ENCODE peak calls at places on chromosomes 12 and 14, in five cellular contexts. A, P, O, V and S are unnamed samples.

GRCh38 chr14:90487031-90487430 is 90.2 kb downstream of the CALM1 start:
- DNase-seq in A (peak; percentile 6), V (peak; percentile 6), O (no peak), P (peak; percentile 32), S (no peak)

GRCh38 chr14:58944226-58944769 is 244.2 kb upstream of the DAAM1 start:
- DNase-seq in P (peak; percentile 59), V (no peak), O (no peak), A (no peak), S (no peak)

GRCh38 chr14:52399886-52400599 is 85.9 kb downstream of the PTGER2 start:
- DNase-seq in V (no peak), P (peak; percentile 42), O (no peak), A (peak; percentile 27), S (peak; percentile 70)

GRCh38 chr14:104735830-104736642 is 12.0 kb downstream of the ADSS1 start:
- DNase-seq in P (no peak), A (no peak), O (peak; percentile 75), V (peak; percentile 81), S (peak; percentile 81)

GRCh38 chr12:50087995-50088394 is 2.9 kb downstream of the SMARCD1 start:
- DNase-seq in A (peak; percentile 31), P (no peak), O (no peak), V (peak; percentile 92), S (peak; percentile 64)

GRCh38 chr12:8698132-8698829 is 490 bp downstream of the RIMKLB start:
- DNase-seq in A (peak; percentile 23), V (peak; percentile 44), O (peak; percentile 45), P (peak; percentile 72), S (no peak)

GRCh38 chr14:33259764-33260163 is 321.1 kb downstream of the NPAS3 start:
- DNase-seq in V (no peak), O (no peak), P (no peak), A (no peak), S (no peak)

GRCh38 chr12:109244043-109244442 is 65.0 kb downstream of the FOXN4 start:
- DNase-seq in V (no peak), A (no peak), O (no peak), P (no peak), S (no peak)

GRCh38 chr12:16012086-16012485 is 101.0 kb downstream of the DERA start:
- DNase-seq in O (no peak), A (peak; percentile 53), P (no peak), V (peak; percentile 29), S (peak; percentile 78)

GRCh38 chr14:52175982-52176502 is 91.5 kb upstream of the PTGDR start:
- DNase-seq in O (no peak), A (no peak), V (no peak), P (no peak), S (no peak)

GRCh38 chr12:42804928-42805327 is 215.4 kb upstream of the PRICKLE1 start:
- DNase-seq in A (no peak), O (no peak), V (no peak), P (peak; percentile 27), S (no peak)

GRCh38 chr12:92439397-92439779 is 263.4 kb upstream of the PLEKHG7 start:
- DNase-seq in O (no peak), V (peak; percentile 90), P (no peak), A (peak; percentile 35), S (peak; percentile 61)

GRCh38 chr12:120013659-120014380 is 24.8 kb downstream of the BICDL1 start:
- DNase-seq in A (no peak), V (no peak), O (no peak), P (no peak), S (no peak)

GRCh38 chr12:28092396-28092795 is 97.9 kb upstream of the CCDC91 start:
- DNase-seq in P (no peak), V (no peak), O (no peak), A (no peak), S (no peak)

GRCh38 chr12:3727877-3728632 is 24.9 kb downstream of the CRACR2A start:
- DNase-seq in A (peak; percentile 47), P (peak; percentile 14), O (no peak), V (peak; percentile 81), S (peak; percentile 90)

GRCh38 chr12:58369576-58369975 is 428.2 kb downstream of the ATP23 start:
- DNase-seq in O (no peak), V (peak; percentile 38), P (no peak), A (no peak), S (no peak)

DNA sequence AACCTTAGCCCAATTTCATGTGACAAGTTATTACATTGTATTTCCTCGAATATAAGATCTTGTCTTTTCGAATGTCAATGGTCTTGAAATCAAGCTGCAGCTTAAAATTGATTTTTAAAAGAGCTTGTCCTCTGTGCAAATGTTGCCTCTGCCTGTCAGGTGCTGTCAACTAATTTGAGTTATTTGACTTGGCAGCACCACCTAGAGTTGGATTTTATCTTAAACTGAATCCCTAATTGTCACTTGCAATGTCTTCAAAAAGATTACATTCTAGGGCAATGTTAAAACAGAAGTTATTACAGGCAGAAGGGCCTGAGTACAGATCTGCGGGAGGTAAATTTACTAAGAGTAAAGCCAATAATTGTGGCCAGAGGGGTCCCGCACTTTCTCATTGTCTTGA is 26.2 kb upstream of the TUNAR start:
- DNase-seq in V (no peak), A (no peak), O (no peak), P (no peak), S (no peak)
- TF ChIP-seq CTCF in V (no peak), A (no peak), O (no peak), P (peak; percentile 43), S (no peak)

DNA sequence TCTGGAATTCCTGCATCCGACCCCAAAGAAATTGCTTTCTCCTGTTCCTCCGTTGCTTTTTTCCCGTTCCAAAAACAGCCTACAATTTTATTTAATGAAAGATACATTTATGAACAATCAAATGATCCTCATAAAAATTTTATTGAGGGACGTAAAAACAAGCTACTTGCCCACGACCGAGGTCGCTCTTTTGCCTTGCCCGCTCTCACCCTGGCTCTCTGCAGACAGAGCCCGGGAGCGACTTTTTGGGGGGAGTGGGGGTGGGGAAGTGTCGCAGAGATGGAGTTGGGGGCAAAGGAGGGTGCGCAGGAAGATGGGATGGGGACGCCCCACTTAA is 1.1 kb upstream of the HOXC9 start:
- DNase-seq in O (no peak), P (no peak), V (no peak), A (no peak), S (no peak)
- H3K4me3 ChIP-seq in O (no peak overlapping the region), P (no peak overlapping the region), V (no peak overlapping the region), A (no peak overlapping the region), S (no peak overlapping the region)

DNA sequence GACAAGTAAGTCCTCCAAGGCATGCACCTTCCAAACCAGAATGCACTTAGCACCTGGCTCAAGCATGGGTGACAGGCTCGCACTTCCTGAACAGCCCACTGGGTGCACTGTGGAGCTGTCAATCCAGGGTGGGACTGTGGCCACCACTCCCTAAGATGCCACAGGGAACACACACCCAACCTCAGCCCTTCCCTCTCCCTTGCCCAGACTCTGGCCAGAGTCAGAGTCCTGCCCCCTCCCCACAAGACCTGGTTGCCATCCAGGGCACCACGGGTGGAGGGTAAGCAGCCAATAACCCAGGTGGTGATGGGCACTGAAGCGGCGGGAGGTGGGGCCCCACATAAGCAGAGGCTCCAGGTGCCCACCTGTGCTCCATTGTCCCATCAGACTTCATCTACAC is 160.6 kb downstream of the MYRFL start:
- DNase-seq in P (peak; percentile 62), V (no peak), A (no peak), O (no peak), S (peak; percentile 8)
- TF ChIP-seq CTCF in P (peak; percentile 75), V (peak; percentile 48), A (no peak), O (no peak), S (peak; percentile 49)

DNA sequence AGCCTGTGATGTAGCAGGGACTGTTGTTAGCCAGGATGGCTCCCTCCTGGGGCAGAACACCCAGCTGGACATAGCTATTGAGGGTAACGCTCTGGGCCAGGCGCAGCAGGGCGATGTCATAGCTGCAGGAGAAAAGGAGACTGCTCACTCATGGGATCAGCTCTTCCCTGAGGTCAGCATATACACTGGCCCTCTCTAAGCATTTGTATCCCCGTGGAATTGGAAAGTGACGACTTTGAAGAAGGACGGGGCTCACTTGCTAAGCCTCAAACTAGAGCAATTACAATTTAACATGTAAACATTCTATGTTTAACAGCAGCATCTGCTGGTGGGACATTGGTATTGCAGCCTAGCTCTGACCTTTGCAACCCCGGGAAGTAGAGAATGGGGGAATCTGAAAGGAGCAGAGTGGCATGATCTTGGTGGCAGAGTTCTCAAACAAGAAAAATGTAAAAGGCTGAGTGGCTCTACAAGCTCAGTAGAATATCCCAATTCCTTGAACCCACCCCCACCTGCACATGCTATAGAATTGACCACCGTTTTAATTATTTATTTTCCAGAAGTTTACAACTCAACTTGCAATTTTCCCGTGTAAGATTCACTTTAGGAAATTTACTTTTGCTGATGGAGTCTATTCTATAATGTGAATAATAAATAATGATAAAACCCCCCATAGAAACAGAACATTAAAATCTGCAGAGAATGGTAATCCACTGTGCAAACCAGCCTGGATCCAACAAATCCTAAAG is 5.0 kb downstream of the CELA1 start:
- DNase-seq in V (peak; percentile 80), A (peak; percentile 42), O (peak; percentile 70), P (peak; percentile 92), S (peak; percentile 78)
- H3K4me3 ChIP-seq in V (peak overlapping the region; percentile 28), A (peak overlapping the region; percentile 29), O (no peak overlapping the region), P (peak overlapping the region; percentile 28), S (peak overlapping the region; percentile 36)

DNA sequence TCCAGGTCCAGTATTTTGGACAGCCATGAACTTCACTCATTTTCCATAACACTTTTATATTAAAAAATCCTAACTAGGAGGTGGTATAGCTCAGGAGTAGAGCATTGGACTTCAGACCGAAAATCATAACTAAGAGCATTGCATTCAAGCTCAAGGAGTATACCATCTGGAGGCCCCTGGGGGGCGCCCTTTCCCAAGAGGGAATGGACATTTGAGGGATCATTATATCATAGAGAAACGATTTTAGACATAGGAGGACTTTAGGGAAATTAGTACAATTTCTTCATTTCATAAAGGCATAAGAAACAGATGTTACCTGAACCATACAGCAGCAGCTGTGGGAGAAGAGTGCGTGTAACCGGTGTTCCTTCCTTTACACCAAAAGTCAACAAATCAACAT is 5.2 kb upstream of the ATG14 start:
- DNase-seq in A (no peak), O (no peak), P (peak; percentile 80), V (peak; percentile 36), S (peak; percentile 21)
- TF ChIP-seq CTCF in A (peak; percentile 47), O (no peak), P (peak; percentile 77), V (peak; percentile 57), S (peak; percentile 62)